ENCODE peak calls at places on chromosomes 16 and 17, in six cellular contexts. E is H1, G is HepG2, A is GM12878, T is K562, R is GM12892. L is an unnamed sample.

GRCh38 chr16:57268804-57269800 is 15.4 kb downstream of the PLLP start:
- DNase-seq in E (no peak), G (peak), A (no peak), T (peak), R (no peak), L (no peak)

GRCh38 chr16:56862776-56863175 is 2.2 kb upstream of the SLC12A3 start:
- DNase-seq in E (no peak), G (no peak), A (no peak), T (no peak), R (no peak), L (no peak)

GRCh38 chr16:880471-881171 is 80.1 kb upstream of the GNG13 start:
- DNase-seq in E (no peak), G (no peak), A (no peak), T (no peak), R (no peak), L (no peak)

GRCh38 chr16:2715519-2715918 is 4.5 kb downstream of the PRSS27 start:
- DNase-seq in E (peak), G (no peak), A (no peak), T (peak), R (peak), L (peak)

GRCh38 chr16:923184-923583 is 47.6 kb downstream of the LMF1 start:
- DNase-seq in E (no peak), G (no peak), A (no peak), T (no peak), R (no peak), L (no peak)

GRCh38 chr16:4136229-4136813 is 20.1 kb upstream of the ADCY9 start:
- DNase-seq in E (no peak), G (no peak), A (no peak), T (no peak), R (no peak), L (no peak)

GRCh38 chr16:72131036-72131435 is 37.4 kb downstream of the DHX38 start:
- DNase-seq in E (no peak), G (no peak), A (no peak), T (no peak), R (no peak), L (no peak)

GRCh38 chr16:30065943-30066881 is 652 bp downstream of the ALDOA start:
- DNase-seq in E (no peak), G (no peak), A (no peak), T (peak), R (no peak), L (no peak)

GRCh38 chr17:83019376-83019775 is 60.0 kb upstream of the METRNL start:
- DNase-seq in E (no peak), G (no peak), A (no peak), T (no peak), R (no peak), L (no peak)

GRCh38 chr17:33015716-33016346 is 24.2 kb downstream of the SPACA3 start:
- DNase-seq in E (peak), G (no peak), A (no peak), T (no peak), R (no peak), L (no peak)

GRCh38 chr17:6496116-6496481 is 51.8 kb downstream of the PIMREG start:
- DNase-seq in E (peak), G (no peak), A (no peak), T (no peak), R (no peak), L (no peak)

GRCh38 chr17:71412803-71413202 is 708.0 kb upstream of the SOX9 start:
- DNase-seq in E (no peak), G (no peak), A (no peak), T (no peak), R (no peak), L (no peak)

GRCh38 chr16:87831421-87832136 is 37.7 kb downstream of the SLC7A5 start:
- DNase-seq in E (no peak), G (no peak), A (no peak), T (no peak), R (no peak), L (no peak)

GRCh38 chr17:9419932-9420453 is 155.6 kb downstream of the STX8 start:
- DNase-seq in E (no peak), G (no peak), A (no peak), T (no peak), R (no peak), L (no peak)

GRCh38 chr17:67594115-67594878 is 123.4 kb upstream of the NOL11 start:
- DNase-seq in E (no peak), G (peak), A (peak), T (no peak), R (no peak), L (no peak)

GRCh38 chr17:72397687-72398086 is 276.9 kb downstream of the SOX9 start:
- DNase-seq in E (no peak), G (no peak), A (no peak), T (no peak), R (no peak), L (no peak)

DNA sequence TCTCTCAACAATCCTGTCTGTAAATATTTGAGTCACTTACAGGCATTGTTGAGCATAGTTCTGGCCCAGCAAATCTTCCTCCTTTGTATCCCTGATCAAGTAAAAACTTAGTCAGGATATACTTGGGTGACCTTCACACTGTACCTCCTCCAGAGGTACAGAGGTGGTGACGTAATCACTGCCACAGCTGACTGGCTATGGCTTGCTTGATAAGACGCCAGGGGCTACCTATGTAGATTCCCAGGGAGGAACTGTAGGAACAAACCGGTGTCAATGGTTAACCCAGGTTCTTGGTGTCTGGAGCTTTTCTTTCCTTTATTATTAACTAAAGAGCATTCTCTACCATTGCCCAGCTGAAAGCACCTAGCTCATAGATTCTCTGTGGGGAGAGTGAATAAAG is at the start of gene KCNJ16:
- DNase-seq in E (no peak), G (no peak), A (no peak), T (no peak), R (no peak), L (no peak)
- TF ChIP-seq POLR2A in E (no peak), G (no peak), A (no peak), T (no peak), R (no peak), L (no peak)

DNA sequence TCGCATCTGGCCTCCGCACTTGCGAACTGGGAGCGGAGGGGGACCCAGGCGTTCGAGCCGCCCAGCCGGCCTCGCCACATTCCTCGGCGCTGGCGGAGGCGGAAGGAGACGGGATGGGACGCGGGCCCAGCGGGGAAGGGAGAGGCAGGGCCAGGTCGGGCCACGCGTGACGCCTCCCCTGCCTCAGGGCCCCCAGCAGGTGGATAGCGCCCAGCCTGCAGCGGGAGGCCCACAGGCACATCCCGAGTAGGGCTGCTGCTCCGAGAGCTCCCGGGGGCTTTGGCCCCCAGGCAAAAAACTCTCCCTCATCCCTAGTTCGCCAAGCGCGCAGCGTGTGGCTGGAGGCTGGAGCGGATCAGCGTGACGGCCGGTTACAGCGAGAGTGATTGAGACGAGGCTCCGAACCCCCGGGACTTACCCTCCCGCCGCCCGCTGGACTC is 790 bp downstream of the PLEKHH3 start:
- DNase-seq in E (no peak), G (no peak), A (no peak), T (peak), R (no peak), L (no peak)
- TF ChIP-seq POLR2AphosphoS5 in E (no peak), G (no peak), A (no peak), T (no peak), R (no peak), L (no peak)

GRCh38 chr17:46190763-46191162 is 2.5 kb downstream of the KANSL1 start:
- DNase-seq in E (no peak), G (no peak), A (no peak), T (no peak), R (no peak), L (no peak)
- TF ChIP-seq TAF1 in E (no peak), G (no peak), A (no peak), T (no peak), R (no peak), L (no peak)

DNA sequence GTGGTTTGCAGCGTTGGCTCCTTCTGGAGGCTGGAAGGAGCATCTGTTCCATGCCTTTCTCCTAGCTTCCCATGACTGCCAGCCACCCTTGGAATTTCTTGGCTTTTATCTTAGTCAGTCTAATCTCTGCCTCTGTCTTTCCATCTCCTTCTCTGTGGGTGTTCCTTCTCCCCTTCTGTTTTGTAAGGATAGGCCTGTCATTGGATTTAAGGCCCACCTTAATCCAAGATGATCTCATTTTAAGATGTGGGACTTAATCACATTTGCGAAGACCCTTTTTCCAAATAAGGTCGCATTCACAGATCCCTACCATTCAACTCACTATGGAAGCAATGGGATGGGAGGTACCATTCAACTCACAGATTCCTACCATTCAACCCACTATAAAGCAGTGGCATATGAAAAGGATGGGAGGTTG is 321.8 kb downstream of the WWOX start:
- DNase-seq in E (no peak), G (no peak), A (no peak), T (no peak), R (no peak), L (no peak)
- TF ChIP-seq POLR2A in E (no peak), G (no peak), A (no peak), T (no peak), R (no peak), L (no peak)

GRCh38 chr16:8828541-8829165 is 31.0 kb downstream of the PMM2 start:
- DNase-seq in E (no peak), G (no peak), A (no peak), T (no peak), R (no peak), L (no peak)

GRCh38 chr16:8831450-8832382 is 34.1 kb downstream of the PMM2 start:
- DNase-seq in E (peak), G (no peak), A (no peak), T (no peak), R (no peak), L (no peak)

GRCh38 chr16:8832383-8833100 is 34.9 kb downstream of the PMM2 start:
- DNase-seq in E (no peak), G (no peak), A (no peak), T (no peak), R (no peak), L (no peak)
- TF ChIP-seq POLR2AphosphoS5 in E (peak), G (no peak), A (no peak), T (no peak), R (no peak), L (peak)

GRCh38 chr16:22098538-22099255 is 6.4 kb downstream of the VWA3A start:
- DNase-seq in E (no peak), G (peak), A (peak), T (peak), R (no peak), L (no peak)
- TF ChIP-seq TAF1 in E (no peak), G (no peak), A (no peak), T (no peak), R (no peak), L (no peak)

GRCh38 chr16:31072540-31073072 is 1.4 kb downstream of the ZNF668 start:
- DNase-seq in E (no peak), G (peak), A (no peak), T (peak), R (no peak), L (no peak)
- TF ChIP-seq POLR2A in E (no peak), G (peak), A (peak), T (no peak), R (no peak), L (no peak)

DNA sequence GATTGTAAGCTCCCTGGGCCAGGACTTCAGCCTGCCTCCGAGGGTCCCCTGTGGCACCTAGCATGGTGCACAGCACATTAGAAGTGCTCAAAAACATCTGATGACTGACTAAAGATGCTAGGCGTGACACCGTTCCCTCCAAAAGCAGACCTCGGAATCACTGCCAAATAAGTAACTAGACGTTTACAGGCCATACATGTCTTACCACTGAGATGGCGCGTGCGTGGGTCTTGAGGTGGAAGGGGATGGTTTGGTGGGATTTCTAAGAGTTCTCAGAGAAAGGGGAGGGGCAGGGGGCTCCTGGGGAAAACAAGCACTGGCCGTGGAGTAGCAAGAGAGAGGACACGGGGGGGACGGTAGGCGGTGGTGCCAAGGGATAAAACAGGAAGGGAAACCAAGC is 12.4 kb downstream of the MPO start:
- DNase-seq in E (peak), G (no peak), A (no peak), T (no peak), R (no peak), L (no peak)
- TF ChIP-seq POLR2AphosphoS5 in E (no peak), G (no peak), A (no peak), T (no peak), R (no peak), L (no peak)